ENCODE peak calls at places on chromosomes 3 and 15, in seven cellular contexts. T is hypothalamus, Q is suprapubic skin, E is hepatic stellate cell, O is iPS-NIHi11, Z is psoas muscle, B is cardiac fibroblast. S is an unnamed sample.

GRCh38 chr3:136838641-136839555 is 20.0 kb downstream of the SLC35G2 start:
- DNase-seq in T (no peak), Q (no peak), E (peak), O (no peak), Z (no peak), B (peak), S (no peak)

GRCh38 chr3:140238646-140239314 is 303.8 kb downstream of the CLSTN2 start:
- DNase-seq in T (no peak), Q (no peak), E (no peak), O (no peak), Z (no peak), B (no peak), S (no peak)

GRCh38 chr3:55485208-55485791 is 1.8 kb downstream of the WNT5A start:
- DNase-seq in T (peak), Q (no peak), E (peak), O (peak), Z (peak), B (peak), S (peak)

GRCh38 chr3:32643816-32644215 is 41.2 kb upstream of the CNOT10 start:
- DNase-seq in T (no peak), Q (no peak), E (no peak), O (no peak), Z (no peak), B (no peak), S (no peak)

GRCh38 chr3:169041677-169042171 is 621.8 kb downstream of the MECOM start:
- DNase-seq in T (no peak), Q (no peak), E (peak), O (no peak), Z (no peak), B (peak), S (no peak)

GRCh38 chr3:197541756-197542539 is 13.8 kb downstream of the BDH1 start:
- DNase-seq in T (peak), Q (no peak), E (peak), O (peak), Z (peak), B (peak), S (no peak)

GRCh38 chr15:99618941-99619411 is 53.2 kb downstream of the MEF2A start:
- DNase-seq in T (no peak), Q (no peak), E (no peak), O (peak), Z (no peak), B (peak), S (no peak)

GRCh38 chr3:9420850-9421549 is 23.6 kb downstream of the SETD5 start:
- DNase-seq in T (no peak), Q (no peak), E (no peak), O (no peak), Z (no peak), B (peak), S (no peak)

GRCh38 chr3:79910337-79910736 is 142.5 kb upstream of the ROBO1 start:
- DNase-seq in T (no peak), Q (no peak), E (no peak), O (no peak), Z (no peak), B (no peak), S (no peak)

GRCh38 chr15:81265256-81265943 is 58.5 kb downstream of the STARD5 start:
- DNase-seq in T (no peak), Q (no peak), E (no peak), O (no peak), Z (no peak), B (no peak), S (no peak)

GRCh38 chr3:3737511-3737910 is 61.7 kb upstream of the LRRN1 start:
- DNase-seq in T (no peak), Q (no peak), E (no peak), O (no peak), Z (no peak), B (no peak), S (no peak)

GRCh38 chr3:115660646-115661442 is 37.5 kb downstream of the GAP43 start:
- DNase-seq in T (no peak), Q (no peak), E (no peak), O (no peak), Z (no peak), B (no peak), S (no peak)

GRCh38 chr15:63476229-63476632 is 28.2 kb upstream of the USP3 start:
- DNase-seq in T (no peak), Q (no peak), E (peak), O (no peak), Z (no peak), B (peak), S (no peak)

GRCh38 chr3:69411331-69411730 is 25.4 kb upstream of the FRMD4B start:
- DNase-seq in T (no peak), Q (no peak), E (peak), O (no peak), Z (no peak), B (peak), S (no peak)

GRCh38 chr3:9727041-9727595 is 4.4 kb upstream of the BRPF1 start:
- DNase-seq in T (no peak), Q (no peak), E (no peak), O (peak), Z (no peak), B (peak), S (no peak)

GRCh38 chr15:42832577-42832976 is 88.0 kb downstream of the TTBK2 start:
- DNase-seq in T (no peak), Q (no peak), E (peak), O (no peak), Z (no peak), B (peak), S (no peak)

GRCh38 chr3:16378415-16378814 is 113.4 kb downstream of the OXNAD1 start:
- DNase-seq in T (no peak), Q (no peak), E (no peak), O (no peak), Z (no peak), B (no peak), S (no peak)

GRCh38 chr3:11045536-11045935 is 53.0 kb downstream of the SLC6A1 start:
- DNase-seq in T (no peak), Q (no peak), E (no peak), O (no peak), Z (no peak), B (no peak), S (no peak)

GRCh38 chr3:32401541-32402052 is 9.9 kb downstream of the CMTM7 start:
- DNase-seq in T (peak), Q (no peak), E (peak), O (peak), Z (peak), B (peak), S (peak)

GRCh38 chr3:4497884-4498283 is 4.7 kb downstream of the ITPR1 start:
- DNase-seq in T (no peak), Q (no peak), E (no peak), O (no peak), Z (no peak), B (no peak), S (no peak)

GRCh38 chr3:48989126-48989795 is 780 bp upstream of the P4HTM start:
- DNase-seq in T (no peak), Q (no peak), E (no peak), O (no peak), Z (no peak), B (no peak), S (no peak)

GRCh38 chr3:49166752-49167556 is 823 bp upstream of the CCDC71 start:
- DNase-seq in T (no peak), Q (no peak), E (no peak), O (no peak), Z (no peak), B (no peak), S (no peak)

GRCh38 chr3:125002834-125003368 is 52.9 kb downstream of the HEG1 start:
- DNase-seq in T (no peak), Q (no peak), E (no peak), O (no peak), Z (no peak), B (no peak), S (no peak)

GRCh38 chr3:27724459-27725197 is 2.5 kb upstream of the EOMES start:
- DNase-seq in T (no peak), Q (no peak), E (no peak), O (no peak), Z (no peak), B (no peak), S (peak)

GRCh38 chr3:23877324-23877980 is 39.3 kb downstream of the NKIRAS1 start:
- DNase-seq in T (no peak), Q (no peak), E (peak), O (no peak), Z (peak), B (peak), S (no peak)

GRCh38 chr3:141015486-141015885 is 35.7 kb upstream of the SPSB4 start:
- DNase-seq in T (no peak), Q (no peak), E (no peak), O (no peak), Z (no peak), B (no peak), S (no peak)

GRCh38 chr3:114308830-114309229 is 15.0 kb downstream of the TIGIT start:
- DNase-seq in T (no peak), Q (no peak), E (no peak), O (no peak), Z (no peak), B (no peak), S (no peak)

GRCh38 chr3:102085431-102086226 is 236.3 kb downstream of the NFKBIZ start:
- DNase-seq in T (no peak), Q (no peak), E (no peak), O (no peak), Z (no peak), B (no peak), S (no peak)

GRCh38 chr15:36965561-36966342 is 134.6 kb downstream of the MEIS2 start:
- DNase-seq in T (no peak), Q (no peak), E (no peak), O (no peak), Z (no peak), B (no peak), S (no peak)

GRCh38 chr15:78680416-78681068 is 39.5 kb upstream of the CHRNB4 start:
- DNase-seq in T (no peak), Q (no peak), E (no peak), O (no peak), Z (no peak), B (no peak), S (no peak)

GRCh38 chr3:71584216-71585061 is 911 bp upstream of the FOXP1 start:
- DNase-seq in T (peak), Q (peak), E (peak), O (peak), Z (peak), B (peak), S (peak)

GRCh38 chr3:141275973-141276372 is 44.3 kb downstream of the PXYLP1 start:
- DNase-seq in T (no peak), Q (no peak), E (no peak), O (no peak), Z (no peak), B (peak), S (no peak)

GRCh38 chr3:64342940-64343691 is 117.8 kb upstream of the PRICKLE2 start:
- DNase-seq in T (no peak), Q (no peak), E (no peak), O (peak), Z (no peak), B (peak), S (no peak)

GRCh38 chr3:171677706-171678105 is 132.6 kb downstream of the PLD1 start:
- DNase-seq in T (no peak), Q (no peak), E (no peak), O (no peak), Z (no peak), B (no peak), S (no peak)

GRCh38 chr3:40920041-40920440 is 279.3 kb upstream of the CTNNB1 start:
- DNase-seq in T (no peak), Q (no peak), E (no peak), O (peak), Z (no peak), B (peak), S (no peak)

GRCh38 chr3:12963869-12964712 is 109.1 kb downstream of the IQSEC1 start:
- DNase-seq in T (no peak), Q (no peak), E (no peak), O (no peak), Z (peak), B (peak), S (peak)

GRCh38 chr3:129690406-129690805 is 83.9 kb upstream of the PLXND1 start:
- DNase-seq in T (peak), Q (no peak), E (peak), O (peak), Z (no peak), B (peak), S (peak)

GRCh38 chr3:18649666-18650363 is 224.7 kb upstream of the SATB1 start:
- DNase-seq in T (no peak), Q (no peak), E (no peak), O (no peak), Z (no peak), B (no peak), S (no peak)